ENCODE peak calls at places on chromosome 4, in nine cellular contexts. J, T, S, Z, O, I, N, K and Y are unnamed samples.

GRCh38 chr4:145679520-145679919 is 426 bp upstream of the C4orf51 start:
- DNase-seq in J (no peak), T (no peak), S (no peak), Z (peak), O (peak), I (no peak), N (no peak), K (peak), Y (no peak)

GRCh38 chr4:1593881-1594345 is 90.2 kb downstream of the FAM53A start:
- DNase-seq in J (no peak), T (peak), S (no peak), Z (no peak), O (no peak), I (no peak), N (peak), K (no peak), Y (no peak)

GRCh38 chr4:31655328-31655727 is 935.2 kb downstream of the PCDH7 start:
- DNase-seq in J (no peak), T (no peak), S (no peak), Z (no peak), O (no peak), I (no peak), N (no peak), K (no peak), Y (no peak)

GRCh38 chr4:154406022-154406835 is 85.4 kb downstream of the DCHS2 start:
- DNase-seq in J (no peak), T (no peak), S (no peak), Z (no peak), O (no peak), I (peak), N (no peak), K (no peak), Y (no peak)

GRCh38 chr4:155891058-155891457 is 12.4 kb upstream of the TDO2 start:
- DNase-seq in J (no peak), T (no peak), S (no peak), Z (no peak), O (no peak), I (no peak), N (no peak), K (no peak), Y (no peak)

GRCh38 chr4:57320217-57320616 is 210.0 kb upstream of the IGFBP7 start:
- DNase-seq in J (no peak), T (no peak), S (no peak), Z (no peak), O (no peak), I (no peak), N (no peak), K (no peak), Y (no peak)

GRCh38 chr4:115274545-115274944 is 161.1 kb upstream of the NDST4 start:
- DNase-seq in J (no peak), T (no peak), S (no peak), Z (no peak), O (no peak), I (no peak), N (no peak), K (no peak), Y (no peak)

GRCh38 chr4:174709531-174709930 is 119.5 kb downstream of the GLRA3 start:
- DNase-seq in J (no peak), T (no peak), S (no peak), Z (no peak), O (no peak), I (no peak), N (no peak), K (no peak), Y (no peak)

GRCh38 chr4:86326399-86326798 is 33.5 kb downstream of the MAPK10 start:
- DNase-seq in J (no peak), T (no peak), S (no peak), Z (no peak), O (no peak), I (no peak), N (no peak), K (no peak), Y (no peak)

GRCh38 chr4:99131378-99131777 is 12.7 kb downstream of the ADH4 start:
- DNase-seq in J (no peak), T (no peak), S (no peak), Z (no peak), O (no peak), I (no peak), N (no peak), K (no peak), Y (no peak)

GRCh38 chr4:24121395-24122175 is 231.7 kb upstream of the PPARGC1A start:
- DNase-seq in J (no peak), T (no peak), S (no peak), Z (no peak), O (no peak), I (no peak), N (no peak), K (no peak), Y (no peak)

GRCh38 chr4:100391913-100392312 is 125.9 kb downstream of the EMCN start:
- DNase-seq in J (no peak), T (no peak), S (no peak), Z (peak), O (no peak), I (no peak), N (no peak), K (no peak), Y (no peak)

GRCh38 chr4:24915121-24915922 is 2.5 kb upstream of the CCDC149 start:
- DNase-seq in J (no peak), T (no peak), S (peak), Z (no peak), O (no peak), I (no peak), N (no peak), K (no peak), Y (no peak)

GRCh38 chr4:72948080-72948479 is 121.4 kb downstream of the COX18 start:
- DNase-seq in J (no peak), T (no peak), S (no peak), Z (no peak), O (no peak), I (no peak), N (no peak), K (no peak), Y (no peak)

GRCh38 chr4:183738081-183738673 is 79.1 kb downstream of the TRAPPC11 start:
- DNase-seq in J (no peak), T (no peak), S (no peak), Z (no peak), O (no peak), I (no peak), N (no peak), K (peak), Y (no peak)

GRCh38 chr4:89298788-89299152 is 8.8 kb downstream of the GPRIN3 start:
- DNase-seq in J (no peak), T (no peak), S (no peak), Z (no peak), O (no peak), I (no peak), N (no peak), K (no peak), Y (no peak)

GRCh38 chr4:158172558-158173258 is at the start of gene GASK1B:
- DNase-seq in J (peak), T (no peak), S (peak), Z (peak), O (no peak), I (no peak), N (no peak), K (peak), Y (no peak)

GRCh38 chr4:154720123-154720522 is 23.7 kb upstream of the LRAT start:
- DNase-seq in J (no peak), T (no peak), S (no peak), Z (no peak), O (no peak), I (no peak), N (no peak), K (no peak), Y (no peak)

GRCh38 chr4:82128355-82128754 is 245.4 kb downstream of the HNRNPD start:
- DNase-seq in J (no peak), T (no peak), S (no peak), Z (no peak), O (no peak), I (no peak), N (no peak), K (no peak), Y (no peak)

GRCh38 chr4:40325406-40326019 is 9.6 kb upstream of the CHRNA9 start:
- DNase-seq in J (no peak), T (no peak), S (peak), Z (peak), O (no peak), I (peak), N (no peak), K (peak), Y (no peak)

GRCh38 chr4:6198768-6199343 is 1.5 kb downstream of the JAKMIP1 start:
- DNase-seq in J (no peak), T (peak), S (peak), Z (no peak), O (no peak), I (no peak), N (no peak), K (peak), Y (peak)

GRCh38 chr4:174016251-174016650 is 267.2 kb downstream of the FBXO8 start:
- DNase-seq in J (no peak), T (no peak), S (no peak), Z (no peak), O (no peak), I (no peak), N (no peak), K (no peak), Y (no peak)

GRCh38 chr4:120056249-120056648 is 10.4 kb downstream of the MAD2L1 start:
- DNase-seq in J (no peak), T (no peak), S (no peak), Z (peak), O (no peak), I (no peak), N (no peak), K (no peak), Y (no peak)

GRCh38 chr4:5374577-5374976 is 323.3 kb downstream of the STK32B start:
- DNase-seq in J (no peak), T (no peak), S (no peak), Z (no peak), O (no peak), I (no peak), N (no peak), K (no peak), Y (no peak)

GRCh38 chr4:55386073-55386472 is 9.7 kb upstream of the TMEM165 start:
- DNase-seq in J (no peak), T (no peak), S (no peak), Z (no peak), O (no peak), I (no peak), N (no peak), K (no peak), Y (no peak)

GRCh38 chr4:83028976-83029375 is 6.0 kb upstream of the COPS4 start:
- DNase-seq in J (no peak), T (no peak), S (no peak), Z (no peak), O (no peak), I (no peak), N (no peak), K (no peak), Y (no peak)

GRCh38 chr4:56656346-56656643 is 24.8 kb downstream of the HOPX start:
- DNase-seq in J (peak), T (no peak), S (peak), Z (no peak), O (peak), I (peak), N (peak), K (no peak), Y (no peak)

GRCh38 chr4:31246856-31247255 is 526.7 kb downstream of the PCDH7 start:
- DNase-seq in J (no peak), T (no peak), S (no peak), Z (no peak), O (no peak), I (no peak), N (no peak), K (no peak), Y (no peak)

GRCh38 chr4:40240040-40240653 is 43.3 kb downstream of the RHOH start:
- DNase-seq in J (no peak), T (no peak), S (no peak), Z (no peak), O (no peak), I (no peak), N (no peak), K (peak), Y (no peak)

DNA sequence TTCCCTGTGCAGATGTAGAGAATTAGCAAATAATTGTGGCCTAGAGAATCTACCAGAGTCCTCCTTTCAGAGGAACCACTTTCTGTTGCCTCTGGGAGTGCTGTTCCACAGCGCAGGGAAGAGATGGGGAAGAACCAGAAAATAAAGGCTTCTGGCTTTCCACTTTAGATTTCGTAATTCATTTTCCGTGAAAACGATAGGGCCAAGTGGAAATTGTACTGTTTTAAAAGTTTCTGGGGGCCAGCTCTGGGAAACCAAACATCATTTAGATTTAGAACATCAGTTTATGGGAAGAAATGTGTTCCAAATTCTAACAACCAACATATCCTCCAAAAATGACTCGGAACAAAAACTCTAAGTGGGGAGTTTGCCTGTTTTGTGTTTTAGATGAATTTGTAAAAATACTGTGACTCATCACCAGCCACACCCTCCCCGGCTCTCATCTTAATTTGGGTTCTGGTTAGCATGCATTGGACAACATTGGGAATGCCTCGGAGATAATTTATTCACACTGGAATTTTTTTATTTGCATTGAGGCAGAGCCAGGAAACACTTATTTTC is 65.2 kb upstream of the LNX1 start:
- DNase-seq in J (peak), T (no peak), S (no peak), Z (peak), O (no peak), I (no peak), N (no peak), K (no peak), Y (no peak)
- TF ChIP-seq CTCF in J (peak), T (peak), S (no peak), Z (peak), O (no peak), I (no peak), N (peak), K (no peak), Y (peak)

GRCh38 chr4:110508827-110509446 is 33.0 kb downstream of the ENPEP start:
- DNase-seq in J (no peak), T (no peak), S (no peak), Z (peak), O (no peak), I (no peak), N (no peak), K (peak), Y (no peak)

GRCh38 chr4:110512901-110513300 is 36.9 kb downstream of the ENPEP start:
- DNase-seq in J (no peak), T (no peak), S (no peak), Z (no peak), O (no peak), I (no peak), N (no peak), K (no peak), Y (no peak)

GRCh38 chr4:110510282-110510681 is 34.3 kb downstream of the ENPEP start:
- DNase-seq in J (no peak), T (no peak), S (no peak), Z (no peak), O (no peak), I (no peak), N (peak), K (no peak), Y (no peak)

GRCh38 chr4:110514889-110515479 is 39.0 kb downstream of the ENPEP start:
- DNase-seq in J (no peak), T (no peak), S (no peak), Z (peak), O (no peak), I (no peak), N (no peak), K (peak), Y (no peak)

DNA sequence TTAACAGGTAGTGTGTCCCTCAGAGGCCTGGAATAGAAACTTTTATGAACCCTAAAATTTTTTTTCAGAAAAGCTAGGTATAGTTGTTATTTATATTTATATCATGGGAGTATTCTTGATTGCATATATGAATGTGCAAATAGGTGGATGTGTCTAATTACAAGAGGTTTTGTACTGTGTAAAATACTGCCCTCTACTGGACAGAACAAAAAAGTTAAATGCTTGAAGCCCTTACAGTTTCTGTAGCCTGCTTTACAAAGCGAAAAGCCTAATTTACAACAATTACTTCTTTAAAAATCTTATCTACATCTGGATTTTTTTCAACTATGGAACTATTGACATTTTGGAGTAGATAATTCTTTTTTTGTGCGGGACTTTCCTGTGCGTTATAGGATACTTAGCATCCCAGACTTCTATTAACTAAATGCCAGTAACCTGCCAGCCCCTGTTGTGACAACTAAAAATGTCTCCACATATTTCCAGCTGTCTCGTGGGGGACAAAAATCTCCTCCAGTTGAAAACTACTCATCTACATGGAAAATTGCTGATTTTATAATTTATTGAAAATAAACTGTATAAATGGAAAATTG is 35.1 kb downstream of the ENPEP start:
- DNase-seq in J (no peak), T (no peak), S (no peak), Z (peak), O (no peak), I (peak), N (no peak), K (peak), Y (no peak)
- TF ChIP-seq CTCF in J (peak), T (peak), S (peak), Z (peak), O (peak), I (peak), N (peak), K (peak), Y (peak)

DNA sequence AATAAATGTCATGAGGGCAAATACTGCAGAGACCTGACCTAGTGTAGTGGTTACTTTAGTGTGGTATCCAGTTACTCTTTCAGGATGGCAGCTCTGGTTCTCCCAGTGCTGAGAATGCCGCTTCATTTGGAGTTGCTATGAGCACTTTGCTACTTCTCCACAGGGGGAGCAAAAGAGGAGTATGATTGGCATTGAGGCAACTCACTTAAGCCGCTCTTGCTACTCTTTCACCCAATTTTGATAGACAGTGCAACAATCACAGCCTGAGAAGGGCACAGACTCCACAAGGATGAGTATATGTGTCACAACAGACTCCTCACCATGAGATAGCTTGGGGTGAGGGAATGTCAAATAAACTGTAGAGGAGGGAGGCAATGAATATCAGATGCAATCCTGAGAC is 81.2 kb downstream of the NPY1R start:
- DNase-seq in J (no peak), T (no peak), S (no peak), Z (no peak), O (no peak), I (no peak), N (no peak), K (peak), Y (no peak)
- TF ChIP-seq CTCF in J (no peak), T (no peak), S (peak), Z (no peak), O (no peak), I (no peak), N (no peak), K (no peak), Y (peak)

DNA sequence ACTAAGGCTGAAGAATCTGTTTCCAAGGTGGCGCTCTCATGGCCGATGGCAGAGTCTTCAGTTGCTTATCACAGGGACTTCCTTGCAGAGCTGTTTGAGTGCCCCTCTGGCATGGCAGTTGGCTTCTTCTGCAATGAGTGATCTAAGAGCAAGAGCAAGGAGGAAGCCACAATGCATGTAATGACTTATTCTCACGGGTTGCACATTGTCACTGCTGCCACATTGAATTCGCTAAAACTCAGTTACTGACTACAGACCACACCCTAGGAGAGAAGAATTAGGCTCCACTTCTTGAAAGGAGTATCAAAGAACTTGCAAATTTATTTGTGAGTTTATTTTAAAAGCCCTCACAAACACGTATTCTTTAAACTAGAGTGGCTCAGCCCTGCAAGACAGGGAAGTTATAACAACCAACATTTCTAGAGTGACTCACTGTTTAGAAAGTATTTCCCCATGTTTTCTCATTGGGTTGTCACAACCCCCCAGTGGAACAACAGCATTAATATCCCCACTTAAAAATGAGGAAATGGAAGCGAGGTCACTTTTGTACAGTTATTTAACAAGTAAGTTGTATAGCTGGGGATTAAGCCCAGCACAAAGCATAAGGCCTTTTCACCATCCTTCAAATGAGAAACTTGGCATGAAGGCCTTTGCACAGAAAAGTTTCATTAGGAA is 32.4 kb upstream of the RBPJ start:
- DNase-seq in J (no peak), T (no peak), S (no peak), Z (peak), O (no peak), I (no peak), N (no peak), K (peak), Y (no peak)
- TF ChIP-seq CTCF in J (no peak), T (no peak), S (no peak), Z (no peak), O (no peak), I (no peak), N (no peak), K (no peak), Y (no peak)

DNA sequence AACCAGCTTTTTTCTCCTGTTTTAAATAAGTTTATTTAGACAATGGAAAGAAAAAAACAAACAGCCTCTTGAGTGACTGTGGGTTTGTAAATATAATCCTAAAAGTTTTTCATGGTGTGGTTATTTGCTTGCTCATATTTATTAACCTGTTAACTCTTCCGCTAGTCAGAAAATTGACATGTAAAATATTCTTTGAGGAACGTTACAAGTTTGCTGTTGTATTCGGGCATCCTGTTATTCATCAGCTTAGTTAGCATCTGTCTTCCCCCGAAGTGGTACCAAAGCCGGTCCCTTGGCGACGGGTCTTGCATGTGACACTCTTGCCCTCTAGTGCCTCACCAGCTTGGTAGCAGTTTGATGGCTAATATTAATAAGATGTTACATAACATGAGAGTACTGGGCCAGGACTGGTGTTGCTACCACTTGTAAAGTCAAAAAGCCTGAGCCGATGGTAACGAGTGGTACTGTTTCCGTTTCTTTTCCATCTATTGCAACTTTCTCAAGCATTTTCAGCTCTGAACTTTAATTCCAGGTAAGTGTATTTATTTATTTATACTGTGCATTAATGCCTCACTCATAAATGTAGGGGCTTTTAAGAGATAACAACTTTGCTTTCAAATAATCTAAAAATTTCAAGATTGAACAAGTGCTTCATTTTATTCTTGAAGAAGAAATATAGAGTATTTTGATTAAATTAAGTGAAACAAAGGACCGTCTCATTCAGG is at the start of gene NDST3:
- DNase-seq in J (no peak), T (peak), S (peak), Z (peak), O (peak), I (no peak), N (peak), K (peak), Y (peak)
- TF ChIP-seq CTCF in J (no peak), T (no peak), S (peak), Z (peak), O (peak), I (no peak), N (peak), K (peak), Y (peak)